ENCODE peak calls at places on chromosomes 2 and 18, in five cellular contexts. W, H, Y, I and P are unnamed samples.

GRCh38 chr2:2577366-2577765 is 246.3 kb upstream of the MYT1L start:
- DNase-seq in W (no peak), Y (peak), H (no peak), I (no peak), P (no peak)

GRCh38 chr18:74694436-74694835 is 96.8 kb downstream of the ZNF407 start:
- DNase-seq in Y (no peak), W (no peak), H (no peak), I (no peak), P (no peak)

GRCh38 chr18:907171-907879 is 2.7 kb downstream of the ADCYAP1 start:
- DNase-seq in Y (no peak), W (no peak), I (peak), H (no peak), P (peak)

GRCh38 chr2:181037922-181038321 is 57.5 kb downstream of the UBE2E3 start:
- DNase-seq in H (no peak), Y (no peak), W (peak), I (no peak), P (peak)

GRCh38 chr2:206368933-206369569 is 74.3 kb upstream of the ADAM23 start:
- DNase-seq in H (no peak), I (no peak), Y (no peak), W (no peak), P (no peak)

GRCh38 chr2:147558620-147559019 is 286.2 kb upstream of the ACVR2A start:
- DNase-seq in I (no peak), Y (no peak), H (no peak), W (no peak), P (no peak)

GRCh38 chr2:36389081-36389480 is 33.5 kb downstream of the CRIM1 start:
- DNase-seq in Y (no peak), I (no peak), W (peak), H (no peak), P (no peak)

GRCh38 chr2:44716131-44716530 is 225.4 kb upstream of the SIX3 start:
- DNase-seq in W (no peak), H (no peak), Y (no peak), I (no peak), P (no peak)

GRCh38 chr2:39568561-39569006 is 97.1 kb upstream of the TMEM178A start:
- DNase-seq in Y (no peak), H (no peak), W (peak), I (no peak), P (no peak)

GRCh38 chr18:12422936-12423335 is 15.2 kb downstream of the PRELID3A start:
- DNase-seq in I (no peak), H (no peak), Y (no peak), W (no peak), P (peak)

GRCh38 chr2:44562737-44563136 is 201.0 kb downstream of the CAMKMT start:
- DNase-seq in H (no peak), Y (no peak), I (no peak), W (no peak), P (no peak)

GRCh38 chr2:79084495-79085135 is 3.2 kb downstream of the REG1B start:
- DNase-seq in W (no peak), Y (no peak), I (no peak), H (no peak), P (no peak)

GRCh38 chr2:43328157-43328556 is 101.8 kb upstream of the ZFP36L2 start:
- DNase-seq in I (no peak), Y (no peak), H (no peak), W (peak), P (no peak)

GRCh38 chr18:6943143-6943542 is 174.5 kb downstream of the LAMA1 start:
- DNase-seq in I (no peak), H (no peak), W (no peak), Y (no peak), P (no peak)

GRCh38 chr2:25374827-25375226 is 33.1 kb upstream of the DNMT3A start:
- DNase-seq in W (no peak), H (no peak), I (no peak), Y (peak), P (no peak)

GRCh38 chr18:3313685-3314084 is 51.8 kb downstream of the MYL12B start:
- DNase-seq in W (no peak), I (no peak), Y (no peak), H (no peak), P (no peak)

GRCh38 chr2:239050252-239050649 is 202.4 kb downstream of the TWIST2 start:
- DNase-seq in Y (no peak), I (no peak), W (no peak), H (no peak), P (no peak)

GRCh38 chr2:110852541-110853263 is 120.3 kb downstream of the ACOXL start:
- DNase-seq in W (no peak), Y (no peak), H (no peak), I (no peak), P (peak)

GRCh38 chr2:180980943-180981898 is 816 bp downstream of the UBE2E3 start:
- DNase-seq in W (peak), I (peak), H (peak), Y (peak), P (peak)

GRCh38 chr2:84938194-84938879 is 32.6 kb upstream of the KCMF1 start:
- DNase-seq in Y (peak), H (no peak), I (peak), W (no peak), P (peak)

GRCh38 chr2:131143803-131144202 is 38.7 kb downstream of the PLEKHB2 start:
- DNase-seq in Y (no peak), I (no peak), W (peak), H (no peak), P (no peak)

GRCh38 chr2:235616846-235617245 is 123.0 kb downstream of the AGAP1 start:
- DNase-seq in I (no peak), W (no peak), H (no peak), Y (no peak), P (no peak)

GRCh38 chr2:235612551-235612950 is 118.7 kb downstream of the AGAP1 start:
- DNase-seq in Y (no peak), I (no peak), W (no peak), H (no peak), P (no peak)

GRCh38 chr2:235614900-235615712 is 121.3 kb downstream of the AGAP1 start:
- DNase-seq in W (peak), H (no peak), Y (no peak), I (no peak), P (no peak)

GRCh38 chr2:235613671-235614070 is 119.8 kb downstream of the AGAP1 start:
- DNase-seq in H (no peak), I (no peak), W (no peak), Y (no peak), P (no peak)

DNA sequence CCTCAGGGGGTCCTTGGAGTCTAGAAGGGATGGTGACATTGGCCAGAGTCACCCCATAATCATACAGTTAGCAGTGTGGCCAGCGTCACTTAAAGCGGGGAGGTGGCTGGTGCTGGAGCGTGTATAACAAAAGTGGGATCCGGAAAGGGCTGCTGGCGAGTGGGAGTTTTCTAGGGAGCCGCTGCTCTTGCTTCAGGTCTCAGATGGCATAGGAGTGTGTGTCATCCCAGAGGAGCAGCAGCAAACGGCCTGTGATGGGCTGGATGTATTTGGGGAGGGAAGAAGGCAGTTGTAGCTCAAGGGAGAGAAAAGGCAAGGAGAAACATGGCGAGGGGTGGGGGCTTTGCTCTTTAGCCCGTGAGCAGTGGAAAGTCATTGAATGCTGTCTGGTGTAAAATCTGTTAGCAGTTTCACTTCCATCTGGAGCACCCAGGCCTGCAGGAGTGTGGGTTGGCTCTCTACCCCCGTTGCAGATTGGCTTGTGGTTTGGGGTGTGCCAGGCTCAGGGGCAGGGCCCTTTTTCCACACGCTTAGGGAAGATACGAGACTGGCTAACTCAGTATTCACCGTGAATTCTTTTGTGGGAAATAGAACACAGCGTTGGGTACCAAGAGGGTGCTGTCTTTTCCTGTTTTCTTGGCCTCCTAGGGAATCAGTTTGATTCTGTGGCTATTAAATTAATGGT is 120.5 kb downstream of the AGAP1 start:
- DNase-seq in I (no peak), H (no peak), W (no peak), Y (no peak), P (no peak)
- TF ChIP-seq CTCF in I (no peak), H (no peak), W (no peak), Y (no peak), P (no peak)

GRCh38 chr2:174121178-174121577 is 127.2 kb downstream of the OLA1 start:
- DNase-seq in I (no peak), H (no peak), Y (no peak), W (no peak), P (no peak)
- TF ChIP-seq CTCF in I (no peak), H (no peak), Y (no peak), W (no peak), P (no peak)

GRCh38 chr2:113198790-113199612 is 25.2 kb downstream of the PSD4 start:
- DNase-seq in Y (peak), W (peak), H (peak), I (peak), P (peak)

GRCh38 chr2:113200736-113201490 is 27.1 kb downstream of the PSD4 start:
- DNase-seq in I (no peak), H (no peak), Y (peak), W (no peak), P (no peak)

GRCh38 chr2:113201496-113202304 is 27.9 kb downstream of the PSD4 start:
- DNase-seq in H (no peak), Y (peak), I (no peak), W (no peak), P (no peak)

GRCh38 chr2:113198048-113198789 is 24.4 kb downstream of the PSD4 start:
- DNase-seq in H (no peak), W (no peak), Y (no peak), I (no peak), P (no peak)

GRCh38 chr2:113200236-113200635 is 26.5 kb downstream of the PSD4 start:
- DNase-seq in H (no peak), I (no peak), W (no peak), Y (peak), P (no peak)
- TF ChIP-seq CTCF in H (no peak), I (no peak), W (no peak), Y (no peak), P (no peak)

GRCh38 chr2:144462266-144462665 is 57.7 kb downstream of the ZEB2 start:
- DNase-seq in W (no peak), Y (no peak), H (no peak), I (no peak), P (no peak)

GRCh38 chr2:144459937-144460336 is 60.0 kb downstream of the ZEB2 start:
- DNase-seq in Y (no peak), H (no peak), W (peak), I (peak), P (peak)

GRCh38 chr2:144464730-144465129 is 55.2 kb downstream of the ZEB2 start:
- DNase-seq in W (no peak), I (no peak), H (no peak), Y (no peak), P (no peak)

GRCh38 chr2:144458536-144458935 is 61.4 kb downstream of the ZEB2 start:
- DNase-seq in Y (no peak), H (no peak), I (no peak), W (no peak), P (no peak)

GRCh38 chr2:144460981-144461766 is 58.7 kb downstream of the ZEB2 start:
- DNase-seq in H (peak), Y (no peak), W (peak), I (no peak), P (no peak)
- TF ChIP-seq CTCF in H (no peak), Y (no peak), W (no peak), I (no peak), P (no peak)

GRCh38 chr2:179893616-179894015 is 32.2 kb upstream of the ZNF385B start:
- DNase-seq in W (no peak), I (no peak), H (no peak), Y (no peak), P (no peak)

GRCh38 chr2:179899666-179900065 is 38.3 kb upstream of the ZNF385B start:
- DNase-seq in I (no peak), Y (no peak), W (no peak), H (no peak), P (no peak)

GRCh38 chr2:179900655-179901054 is 39.2 kb upstream of the ZNF385B start:
- DNase-seq in W (no peak), H (no peak), I (no peak), Y (no peak), P (no peak)

DNA sequence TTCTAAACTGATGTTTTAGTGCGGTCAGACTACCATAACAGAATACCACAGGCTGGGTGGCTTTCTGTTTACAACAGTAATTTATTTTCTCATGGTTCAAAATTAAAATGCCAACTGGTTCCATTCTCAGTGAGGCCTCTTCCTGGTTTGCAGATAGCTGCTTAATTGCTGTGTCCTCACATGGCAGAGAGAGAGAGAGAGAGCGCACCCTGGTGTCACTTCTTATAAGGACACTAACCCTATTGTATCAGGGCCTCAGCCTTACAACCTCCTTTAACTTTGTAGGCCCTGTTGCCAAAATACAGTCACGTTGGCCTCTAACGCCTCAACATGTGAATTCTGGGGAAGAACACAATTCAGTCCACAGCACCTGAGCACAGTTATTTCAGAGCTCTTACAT is 37.5 kb upstream of the ZNF385B start:
- DNase-seq in H (peak), I (peak), Y (no peak), W (peak), P (peak)
- TF ChIP-seq CTCF in H (no peak), I (no peak), Y (no peak), W (peak), P (peak)

DNA sequence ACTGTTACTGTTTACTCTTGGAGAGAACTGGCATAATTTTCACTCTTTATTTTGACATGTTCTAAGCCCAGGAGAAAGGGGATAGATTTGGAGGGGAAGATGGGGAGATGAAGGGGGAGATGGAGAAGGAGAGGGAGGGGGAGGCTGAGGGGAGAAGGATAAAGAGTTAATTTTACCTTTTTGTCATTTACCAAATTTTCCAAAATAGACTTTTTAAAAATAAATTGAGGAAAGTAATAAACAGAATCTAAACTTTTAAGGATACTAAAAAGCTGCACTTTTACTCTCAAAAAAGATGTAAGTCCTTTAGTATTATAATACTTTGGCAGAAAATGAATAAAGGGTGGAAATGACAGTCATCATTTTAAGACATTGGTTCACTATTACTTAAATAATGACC is 12.3 kb downstream of the MMADHC start:
- DNase-seq in I (no peak), H (no peak), Y (no peak), W (no peak), P (no peak)
- TF ChIP-seq CTCF in I (no peak), H (no peak), Y (no peak), W (no peak), P (no peak)

DNA sequence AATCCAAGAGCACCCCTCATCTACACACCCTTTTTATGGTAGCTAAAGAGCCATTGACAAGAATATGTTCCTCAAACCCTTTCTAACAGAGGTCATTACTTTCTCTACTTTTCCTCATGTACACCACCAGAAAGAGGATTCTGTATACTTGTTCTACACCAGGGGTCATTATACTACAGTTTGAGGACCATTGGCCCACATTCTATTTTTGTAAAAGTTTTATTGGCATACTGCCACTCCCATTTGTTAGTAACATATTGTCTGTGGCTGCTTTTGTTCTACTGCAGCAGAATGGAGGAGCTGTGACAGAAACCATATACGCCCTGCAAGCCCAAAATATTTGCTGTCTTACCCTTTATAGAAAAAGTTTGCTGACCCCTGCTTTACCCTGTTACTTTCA is 14.3 kb downstream of the HTR2B start:
- DNase-seq in I (no peak), H (no peak), W (peak), Y (no peak), P (no peak)
- TF ChIP-seq CTCF in I (no peak), H (no peak), W (peak), Y (no peak), P (no peak)

GRCh38 chr18:57910817-57911216 is 107.7 kb upstream of the ATP8B1 start:
- DNase-seq in I (peak), H (peak), W (no peak), Y (no peak), P (peak)
- TF ChIP-seq CTCF in I (peak), H (no peak), W (peak), Y (no peak), P (peak)